ENCODE peak calls at places on chromosomes 11 and 22, in eight cellular contexts. S is OCI-LY7, B is astrocyte of the spinal cord, Y is H1, F is HFF-Myc, P is cardiac fibroblast, M is pancreas, O is lung. W is an unnamed sample.

GRCh38 chr11:1876361-1877063 is 15.2 kb downstream of the PRR33 start:
- DNase-seq in S (peak), B (peak), Y (peak), F (no peak), P (peak), M (peak), O (no peak), W (no peak)

GRCh38 chr22:49734390-49734789 is 93.3 kb downstream of the BRD1 start:
- DNase-seq in S (no peak), B (no peak), Y (no peak), F (no peak), P (no peak), M (no peak), O (no peak), W (no peak)

GRCh38 chr11:57467508-57468157 is 7.3 kb downstream of the RTN4RL2 start:
- DNase-seq in S (no peak), B (no peak), Y (no peak), F (no peak), P (no peak), M (no peak), O (no peak), W (no peak)

GRCh38 chr11:134640536-134640935 is 228.5 kb upstream of the B3GAT1 start:
- DNase-seq in S (no peak), B (no peak), Y (no peak), F (no peak), P (no peak), M (no peak), O (no peak), W (no peak)

GRCh38 chr11:68688881-68689280 is 4.5 kb downstream of the GAL start:
- DNase-seq in S (no peak), B (no peak), Y (no peak), F (no peak), P (no peak), M (no peak), O (no peak), W (no peak)

GRCh38 chr22:46714550-46714949 is 23.5 kb downstream of the CERK start:
- DNase-seq in S (no peak), B (no peak), Y (no peak), F (no peak), P (peak), M (no peak), O (no peak), W (no peak)

GRCh38 chr22:49255154-49255553 is 572.5 kb downstream of the BRD1 start:
- DNase-seq in S (no peak), B (no peak), Y (no peak), F (no peak), P (no peak), M (no peak), O (no peak), W (no peak)

GRCh38 chr11:32890843-32891656 is 1.6 kb upstream of the QSER1 start:
- DNase-seq in S (peak), B (no peak), Y (no peak), F (no peak), P (no peak), M (no peak), O (no peak), W (no peak)

GRCh38 chr11:64173616-64174355 is 7.9 kb upstream of the MACROD1 start:
- DNase-seq in S (no peak), B (no peak), Y (no peak), F (no peak), P (peak), M (no peak), O (no peak), W (no peak)

GRCh38 chr11:97398246-97398645 is 1008.4 kb downstream of the JRKL start:
- DNase-seq in S (no peak), B (peak), Y (no peak), F (no peak), P (no peak), M (no peak), O (no peak), W (no peak)

GRCh38 chr22:37198290-37199102 is 10.4 kb upstream of the C1QTNF6 start:
- DNase-seq in S (peak), B (peak), Y (no peak), F (no peak), P (peak), M (peak), O (peak), W (peak)

GRCh38 chr22:46902998-46903916 is 140.8 kb downstream of the TBC1D22A start:
- DNase-seq in S (no peak), B (no peak), Y (no peak), F (no peak), P (no peak), M (no peak), O (no peak), W (no peak)

GRCh38 chr11:118046051-118046963 is 30.6 kb upstream of the TMPRSS4 start:
- DNase-seq in S (no peak), B (no peak), Y (no peak), F (no peak), P (no peak), M (no peak), O (peak), W (no peak)

GRCh38 chr22:42114721-42115120 is 15.9 kb downstream of the CYP2D6 start:
- DNase-seq in S (peak), B (no peak), Y (no peak), F (no peak), P (peak), M (no peak), O (no peak), W (no peak)

GRCh38 chr11:130424613-130425140 is 3.7 kb downstream of the ADAMTS8 start:
- DNase-seq in S (no peak), B (no peak), Y (no peak), F (no peak), P (no peak), M (no peak), O (no peak), W (no peak)

GRCh38 chr22:29842740-29843139 is 4.7 kb upstream of the ASCC2 start:
- DNase-seq in S (no peak), B (peak), Y (no peak), F (peak), P (peak), M (no peak), O (no peak), W (no peak)

GRCh38 chr22:42719133-42719532 is 1.5 kb downstream of the A4GALT start:
- DNase-seq in S (peak), B (no peak), Y (no peak), F (no peak), P (no peak), M (no peak), O (no peak), W (no peak)

GRCh38 chr22:50438305-50439275 is 36.2 kb downstream of the SBF1 start:
- DNase-seq in S (no peak), B (no peak), Y (no peak), F (no peak), P (no peak), M (no peak), O (no peak), W (no peak)

GRCh38 chr11:102611291-102611690 is 13.8 kb downstream of the MMP20 start:
- DNase-seq in S (no peak), B (no peak), Y (no peak), F (no peak), P (no peak), M (no peak), O (no peak), W (no peak)

GRCh38 chr22:20531154-20531403 is 23.7 kb downstream of the MED15 start:
- DNase-seq in S (no peak), B (no peak), Y (no peak), F (no peak), P (no peak), M (no peak), O (no peak), W (no peak)

GRCh38 chr11:3738241-3738640 is 59.1 kb downstream of the NUP98 start:
- DNase-seq in S (no peak), B (no peak), Y (no peak), F (no peak), P (peak), M (no peak), O (no peak), W (no peak)

GRCh38 chr11:98136357-98136756 is 884.4 kb upstream of the CNTN5 start:
- DNase-seq in S (no peak), B (no peak), Y (no peak), F (no peak), P (no peak), M (no peak), O (no peak), W (no peak)

GRCh38 chr11:56271092-56271491 is 2.9 kb upstream of the OR5T1 start:
- DNase-seq in S (no peak), B (no peak), Y (no peak), F (no peak), P (no peak), M (no peak), O (no peak), W (no peak)
- TF ChIP-seq CTCF in S (no peak), B (no peak), Y (no peak), F (no peak), P (no peak), M (no peak), O (no peak), W (no peak)

GRCh38 chr11:116454951-116455350 is 317.8 kb downstream of the BUD13 start:
- DNase-seq in S (no peak), B (no peak), Y (no peak), F (no peak), P (no peak), M (no peak), O (no peak), W (peak)

GRCh38 chr11:116457336-116458007 is 315.3 kb downstream of the BUD13 start:
- DNase-seq in S (no peak), B (no peak), Y (no peak), F (no peak), P (no peak), M (no peak), O (no peak), W (peak)

GRCh38 chr11:116458546-116458945 is 314.2 kb downstream of the BUD13 start:
- DNase-seq in S (no peak), B (no peak), Y (no peak), F (no peak), P (no peak), M (no peak), O (no peak), W (no peak)

GRCh38 chr11:116452447-116452846 is 320.3 kb downstream of the BUD13 start:
- DNase-seq in S (no peak), B (no peak), Y (no peak), F (no peak), P (no peak), M (no peak), O (no peak), W (no peak)

DNA sequence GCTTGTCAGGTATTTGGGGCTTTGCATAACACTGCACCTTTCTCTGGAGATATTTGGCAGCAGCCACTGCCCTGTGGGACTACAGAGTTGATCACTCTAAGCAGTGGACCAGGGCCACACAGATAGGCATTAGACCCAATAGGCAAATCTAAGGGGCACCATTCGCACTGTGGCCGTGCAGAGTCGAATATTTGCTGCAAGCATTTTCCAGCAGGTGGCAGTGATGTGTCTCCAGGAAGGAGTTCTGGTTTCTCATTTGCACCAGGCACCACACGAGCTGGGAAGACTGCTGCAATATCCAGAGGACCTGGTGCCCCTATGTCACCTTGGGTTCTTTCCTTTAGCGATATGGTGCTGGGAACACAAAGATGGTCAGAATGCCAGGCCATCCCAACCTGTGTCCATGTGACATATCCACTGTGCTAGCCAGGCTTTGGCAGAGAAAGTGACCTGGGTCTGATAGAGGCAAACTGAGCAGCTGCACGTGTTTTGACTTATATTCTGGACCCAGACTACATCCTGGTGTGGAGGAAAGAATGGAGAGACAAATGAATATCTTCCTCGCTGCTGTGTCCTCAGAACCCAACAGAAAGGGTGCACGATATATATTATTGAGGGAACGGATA is 318.7 kb downstream of the BUD13 start:
- DNase-seq in S (peak), B (peak), Y (no peak), F (peak), P (peak), M (peak), O (peak), W (no peak)
- TF ChIP-seq CTCF in S (peak), B (peak), Y (peak), F (peak), P (peak), M (peak), O (peak), W (peak)

GRCh38 chr11:113725883-113726405 is 19.8 kb upstream of the TMPRSS5 start:
- DNase-seq in S (no peak), B (no peak), Y (no peak), F (no peak), P (no peak), M (no peak), O (no peak), W (no peak)
- TF ChIP-seq CTCF in S (no peak), B (no peak), Y (no peak), F (no peak), P (no peak), M (no peak), O (no peak), W (no peak)

GRCh38 chr11:106551744-106552671 is 466.3 kb downstream of the GUCY1A2 start:
- DNase-seq in S (no peak), B (no peak), Y (no peak), F (no peak), P (no peak), M (no peak), O (no peak), W (no peak)

GRCh38 chr11:106552694-106553203 is 465.5 kb downstream of the GUCY1A2 start:
- DNase-seq in S (no peak), B (no peak), Y (no peak), F (no peak), P (no peak), M (no peak), O (no peak), W (no peak)

GRCh38 chr11:106553304-106553703 is 465.0 kb downstream of the GUCY1A2 start:
- DNase-seq in S (no peak), B (no peak), Y (no peak), F (no peak), P (no peak), M (no peak), O (no peak), W (no peak)
- TF ChIP-seq CTCF in S (no peak), B (no peak), Y (no peak), F (no peak), P (no peak), M (no peak), O (no peak), W (no peak)

GRCh38 chr11:125433454-125434121 is 62.5 kb downstream of the FEZ1 start:
- DNase-seq in S (peak), B (peak), Y (no peak), F (peak), P (peak), M (no peak), O (no peak), W (peak)
- TF ChIP-seq CTCF in S (peak), B (peak), Y (peak), F (peak), P (peak), M (peak), O (no peak), W (peak)

GRCh38 chr11:62921573-62922188 is 518 bp upstream of the CHRM1 start:
- DNase-seq in S (no peak), B (no peak), Y (no peak), F (no peak), P (no peak), M (peak), O (no peak), W (no peak)

GRCh38 chr11:62923634-62924411 is 2.7 kb upstream of the CHRM1 start:
- DNase-seq in S (peak), B (no peak), Y (no peak), F (no peak), P (no peak), M (no peak), O (no peak), W (no peak)

GRCh38 chr11:62921201-62921572 is at the start of gene CHRM1:
- DNase-seq in S (no peak), B (no peak), Y (no peak), F (no peak), P (no peak), M (peak), O (no peak), W (no peak)

GRCh38 chr11:62922189-62922589 is 1.0 kb upstream of the CHRM1 start:
- DNase-seq in S (no peak), B (no peak), Y (no peak), F (no peak), P (no peak), M (no peak), O (no peak), W (no peak)

DNA sequence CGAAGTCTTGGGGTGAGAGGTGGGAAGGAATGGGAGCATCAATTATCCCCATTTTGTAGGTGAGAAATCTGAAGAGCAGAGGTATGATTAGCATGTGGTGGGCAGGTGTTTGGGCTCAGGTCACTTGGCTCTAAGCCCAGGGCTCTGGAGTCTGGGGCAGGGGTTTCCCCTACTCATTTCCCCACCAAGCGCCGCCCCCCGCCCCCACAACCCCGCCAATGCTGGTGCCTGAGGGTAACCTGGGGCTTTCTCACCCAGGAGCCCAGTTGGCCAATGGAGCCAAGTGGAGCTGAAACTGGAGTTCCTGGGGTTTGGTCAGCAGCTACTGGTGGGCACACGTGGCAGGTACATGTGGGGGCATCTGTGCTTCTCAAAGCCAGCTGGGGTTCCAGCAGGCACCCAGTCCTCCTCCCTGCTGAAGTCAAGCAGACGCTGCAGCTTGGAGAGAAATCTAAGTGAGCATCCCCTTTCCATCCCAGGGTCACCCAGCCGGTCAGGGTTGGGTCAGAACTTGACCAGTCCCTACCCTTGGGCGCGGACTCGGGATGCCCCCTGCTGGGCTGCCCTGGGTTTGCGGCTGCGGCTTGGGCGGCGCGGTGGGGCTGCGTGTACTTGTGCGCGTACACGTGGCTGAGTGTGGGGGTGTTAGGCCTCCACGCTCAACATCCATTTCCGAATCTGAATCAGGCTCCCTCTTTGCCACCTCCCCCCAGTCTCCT is 1.6 kb upstream of the CHRM1 start:
- DNase-seq in S (peak), B (no peak), Y (no peak), F (no peak), P (peak), M (no peak), O (no peak), W (no peak)
- TF ChIP-seq CTCF in S (peak), B (peak), Y (peak), F (peak), P (peak), M (no peak), O (no peak), W (peak)

GRCh38 chr22:31148516-31148915 is 8.2 kb upstream of the PLA2G3 start:
- DNase-seq in S (no peak), B (peak), Y (no peak), F (no peak), P (peak), M (no peak), O (no peak), W (no peak)

GRCh38 chr22:31148953-31149627 is 8.8 kb upstream of the PLA2G3 start:
- DNase-seq in S (peak), B (peak), Y (peak), F (no peak), P (peak), M (peak), O (peak), W (peak)

GRCh38 chr22:31151872-31152271 is 8.1 kb upstream of the RNF185 start:
- DNase-seq in S (no peak), B (no peak), Y (no peak), F (no peak), P (no peak), M (no peak), O (no peak), W (no peak)

GRCh38 chr22:31153357-31153756 is 6.6 kb upstream of the RNF185 start:
- DNase-seq in S (no peak), B (no peak), Y (no peak), F (no peak), P (no peak), M (no peak), O (no peak), W (no peak)

GRCh38 chr22:31150615-31151014 is 9.4 kb upstream of the RNF185 start:
- DNase-seq in S (no peak), B (no peak), Y (no peak), F (no peak), P (no peak), M (no peak), O (no peak), W (no peak)
- TF ChIP-seq CTCF in S (peak), B (peak), Y (peak), F (peak), P (peak), M (peak), O (no peak), W (no peak)

GRCh38 chr11:119056397-119056999 is 507 bp downstream of the HYOU1 start:
- DNase-seq in S (peak), B (no peak), Y (no peak), F (no peak), P (peak), M (peak), O (peak), W (no peak)
- TF ChIP-seq CTCF in S (no peak), B (no peak), Y (no peak), F (no peak), P (no peak), M (no peak), O (no peak), W (no peak)

GRCh38 chr11:62057069-62057468 is 66.7 kb upstream of the INCENP start:
- DNase-seq in S (no peak), B (no peak), Y (no peak), F (no peak), P (no peak), M (no peak), O (no peak), W (no peak)

GRCh38 chr11:62055970-62056369 is 67.8 kb upstream of the INCENP start:
- DNase-seq in S (no peak), B (no peak), Y (no peak), F (no peak), P (no peak), M (no peak), O (no peak), W (no peak)

GRCh38 chr11:62050716-62051115 is 73.1 kb upstream of the INCENP start:
- DNase-seq in S (no peak), B (no peak), Y (no peak), F (no peak), P (no peak), M (no peak), O (no peak), W (no peak)

GRCh38 chr11:62054484-62055121 is 69.2 kb upstream of the INCENP start:
- DNase-seq in S (peak), B (peak), Y (no peak), F (no peak), P (peak), M (peak), O (peak), W (no peak)

GRCh38 chr11:62054081-62054480 is 69.7 kb upstream of the INCENP start:
- DNase-seq in S (no peak), B (no peak), Y (no peak), F (no peak), P (no peak), M (no peak), O (no peak), W (no peak)
- TF ChIP-seq CTCF in S (no peak), B (no peak), Y (no peak), F (no peak), P (no peak), M (no peak), O (no peak), W (no peak)

GRCh38 chr11:95341246-95341645 is 110.2 kb upstream of the SESN3 start:
- DNase-seq in S (no peak), B (no peak), Y (no peak), F (peak), P (no peak), M (no peak), O (peak), W (no peak)

GRCh38 chr11:95345651-95346050 is 114.6 kb upstream of the SESN3 start:
- DNase-seq in S (no peak), B (no peak), Y (no peak), F (no peak), P (no peak), M (no peak), O (no peak), W (no peak)

GRCh38 chr11:95345243-95345642 is 114.2 kb upstream of the SESN3 start:
- DNase-seq in S (no peak), B (no peak), Y (no peak), F (no peak), P (no peak), M (no peak), O (no peak), W (no peak)

GRCh38 chr11:95349345-95349942 is 118.4 kb upstream of the SESN3 start:
- DNase-seq in S (no peak), B (no peak), Y (no peak), F (no peak), P (no peak), M (no peak), O (no peak), W (no peak)

GRCh38 chr11:95346207-95346718 is 115.3 kb upstream of the SESN3 start:
- DNase-seq in S (no peak), B (no peak), Y (no peak), F (no peak), P (no peak), M (no peak), O (no peak), W (no peak)
- TF ChIP-seq CTCF in S (no peak), B (no peak), Y (no peak), F (no peak), P (no peak), M (no peak), O (no peak), W (no peak)